ENCODE peak calls at places on chromosomes 1 and 21, in six cellular contexts. W is osteoblast, X is fibroblast of lung, R is breast epithelium, T is heart right ventricle, G is A549. K is an unnamed sample. For H3K9me3, the result is how much of the 10 kb centered on the place peaks cover.

GRCh38 chr1:158700552-158700951 is at the start of gene OR6K2:
- DNase-seq in W (peak), X (no peak), R (no peak), T (no peak), G (no peak), K (no peak)

GRCh38 chr1:235206533-235207201 is 45.6 kb upstream of the RBM34 start:
- DNase-seq in W (peak), X (no peak), R (no peak), T (no peak), G (no peak), K (no peak)

GRCh38 chr1:110310300-110310699 is 28.9 kb upstream of the RBM15 start:
- DNase-seq in W (no peak), X (no peak), R (no peak), T (peak), G (no peak), K (peak)

GRCh38 chr1:229762891-229763290 is 136.8 kb downstream of the URB2 start:
- DNase-seq in W (no peak), X (no peak), R (no peak), T (no peak), G (no peak), K (no peak)

GRCh38 chr1:236854602-236854978 is 59.5 kb downstream of the MTR start:
- DNase-seq in W (no peak), X (no peak), R (no peak), T (no peak), G (no peak), K (no peak)

GRCh38 chr1:178283409-178283808 is 189.5 kb downstream of the RASAL2 start:
- DNase-seq in W (no peak), X (peak), R (no peak), T (no peak), G (no peak), K (no peak)

GRCh38 chr1:34101151-34101550 is 63.9 kb downstream of the CSMD2 start:
- DNase-seq in W (no peak), X (no peak), R (no peak), T (no peak), G (no peak), K (no peak)

GRCh38 chr1:213070399-213070798 is 19.4 kb downstream of the RPS6KC1 start:
- DNase-seq in W (no peak), X (peak), R (no peak), T (peak), G (peak), K (no peak)

GRCh38 chr1:232988572-232989040 is 38.2 kb downstream of the NTPCR start:
- DNase-seq in W (peak), X (peak), R (no peak), T (no peak), G (no peak), K (no peak)

GRCh38 chr1:226660410-226661182 is 78.5 kb downstream of the ITPKB start:
- DNase-seq in W (no peak), X (no peak), R (no peak), T (peak), G (no peak), K (no peak)

GRCh38 chr1:26994020-26994745 is 691 bp downstream of the TRNP1 start:
- DNase-seq in W (peak), X (no peak), R (no peak), T (no peak), G (no peak), K (no peak)

GRCh38 chr1:117268926-117269378 is 58.2 kb upstream of the VTCN1 start:
- DNase-seq in W (no peak), X (no peak), R (peak), T (no peak), G (no peak), K (no peak)

GRCh38 chr1:29503441-29503840 is 267.1 kb downstream of the PTPRU start:
- DNase-seq in W (no peak), X (no peak), R (no peak), T (no peak), G (no peak), K (peak)

GRCh38 chr1:25484096-25484495 is 53.4 kb downstream of the MACO1 start:
- DNase-seq in W (no peak), X (no peak), R (no peak), T (peak), G (no peak), K (no peak)

GRCh38 chr21:18235545-18235944 is 9.1 kb upstream of the CHODL start:
- DNase-seq in W (no peak), X (no peak), R (no peak), T (no peak), G (no peak), K (no peak)

GRCh38 chr1:219066631-219067349 is 106.9 kb upstream of the LYPLAL1 start:
- DNase-seq in W (peak), X (peak), R (no peak), T (peak), G (peak), K (no peak)

GRCh38 chr1:41417746-41418145 is 56.5 kb downstream of the FOXO6 start:
- DNase-seq in W (peak), X (no peak), R (no peak), T (no peak), G (no peak), K (no peak)

GRCh38 chr1:63877816-63878215 is 104.0 kb downstream of the ROR1 start:
- DNase-seq in W (no peak), X (peak), R (no peak), T (no peak), G (no peak), K (no peak)

GRCh38 chr1:8398677-8399076 is 80.8 kb downstream of the SLC45A1 start:
- DNase-seq in W (no peak), X (no peak), R (no peak), T (no peak), G (no peak), K (no peak)

GRCh38 chr21:34524671-34525601 is 12.9 kb upstream of the KCNE1 start:
- DNase-seq in W (peak), X (peak), R (no peak), T (no peak), G (no peak), K (no peak)

GRCh38 chr1:11376981-11377583 is 101.9 kb upstream of the DISP3 start:
- DNase-seq in W (peak), X (no peak), R (no peak), T (no peak), G (no peak), K (no peak)

GRCh38 chr21:33844890-33845205 is 70.8 kb downstream of the ATP5PO start:
- DNase-seq in W (no peak), X (no peak), R (no peak), T (no peak), G (no peak), K (no peak)

GRCh38 chr1:233613252-233614172 is at the start of gene KCNK1:
- DNase-seq in W (peak), X (peak), R (peak), T (peak), G (peak), K (no peak)

GRCh38 chr1:170685166-170685565 is 21.2 kb downstream of the PRRX1 start:
- DNase-seq in W (no peak), X (peak), R (no peak), T (no peak), G (no peak), K (no peak)

GRCh38 chr1:53197301-53198205 is 929 bp downstream of the CPT2 start:
- DNase-seq in W (peak), X (no peak), R (no peak), T (no peak), G (no peak), K (peak)

DNA sequence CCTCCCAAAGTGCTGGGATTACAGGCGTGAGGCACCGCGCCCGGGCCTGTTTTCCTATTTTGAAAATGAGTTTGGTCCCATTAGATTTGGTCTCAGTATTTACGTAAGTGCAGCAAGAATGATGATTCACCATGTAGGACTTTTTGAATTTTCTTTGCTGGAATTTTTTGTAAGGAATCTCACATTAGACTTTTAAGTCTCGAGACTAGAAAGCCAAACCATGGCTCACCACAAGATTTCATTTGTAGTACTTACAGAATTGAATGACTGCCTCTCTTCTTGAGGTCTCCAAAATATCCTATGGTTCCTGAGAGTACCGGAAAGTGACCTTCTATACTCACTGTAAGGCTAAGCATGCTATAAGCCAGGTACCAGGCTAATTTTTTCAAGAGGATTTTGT is 325 bp downstream of the OR14A2 start:
- DNase-seq in W (no peak), X (no peak), R (no peak), T (no peak), G (no peak), K (no peak)
- H3K4me3 ChIP-seq in W (no peak), X (no peak), R (no peak), T (no peak), G (no peak), K (no peak)

DNA sequence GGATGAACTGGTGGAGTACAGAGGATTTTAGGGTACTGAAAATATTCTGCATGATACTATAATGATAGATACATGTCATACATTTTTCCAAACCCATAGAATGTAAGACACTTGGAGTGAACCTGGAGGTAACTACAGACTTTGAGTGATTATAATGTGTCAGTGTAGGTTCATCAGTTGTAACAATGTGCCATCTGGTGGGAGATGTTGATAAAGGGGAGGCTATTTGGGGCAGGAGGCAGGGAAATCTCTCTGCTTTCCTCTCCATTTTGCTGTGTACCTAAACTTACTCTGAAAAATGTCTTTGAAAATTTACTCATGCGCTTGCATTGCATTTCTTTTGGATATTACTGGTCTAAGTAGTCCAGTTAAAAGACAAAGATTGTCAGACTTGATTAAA is 35.2 kb downstream of the PTBP2 start:
- DNase-seq in W (no peak), X (no peak), R (no peak), T (no peak), G (no peak), K (no peak)
- H3K9me3 ChIP-seq in W (under half), X (under half), R (under half), T (under half), G (under half), K (under half)

GRCh38 chr1:223031690-223032601 is 111.1 kb downstream of the TLR5 start:
- DNase-seq in W (no peak), X (peak), R (no peak), T (peak), G (peak), K (peak)
- H3K4me3 ChIP-seq in W (no peak), X (no peak), R (no peak), T (no peak), G (no peak), K (no peak)

DNA sequence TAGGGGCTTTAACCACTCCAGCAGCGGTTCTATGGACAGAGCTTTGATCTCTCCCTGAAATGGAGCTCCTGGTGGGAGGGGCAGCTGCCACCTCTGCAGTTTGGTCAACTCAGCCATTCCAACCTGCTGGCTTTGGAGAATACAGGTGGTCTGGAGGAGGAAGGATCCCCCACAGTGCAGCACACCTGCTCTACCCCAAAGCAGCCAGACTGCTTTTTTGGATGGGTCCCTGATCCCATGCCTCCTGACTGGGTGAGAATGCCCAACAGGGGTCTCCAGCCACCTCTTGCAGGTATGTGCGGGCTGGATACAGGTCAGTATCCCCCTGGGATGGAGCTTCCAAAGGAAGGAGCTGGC is 53.9 kb downstream of the TPTE start:
- DNase-seq in W (no peak), X (no peak), R (no peak), T (no peak), G (no peak), K (no peak)
- H3K9me3 ChIP-seq in W (under half), X (under half), R (half or more), T (under half), G (under half), K (under half)

DNA sequence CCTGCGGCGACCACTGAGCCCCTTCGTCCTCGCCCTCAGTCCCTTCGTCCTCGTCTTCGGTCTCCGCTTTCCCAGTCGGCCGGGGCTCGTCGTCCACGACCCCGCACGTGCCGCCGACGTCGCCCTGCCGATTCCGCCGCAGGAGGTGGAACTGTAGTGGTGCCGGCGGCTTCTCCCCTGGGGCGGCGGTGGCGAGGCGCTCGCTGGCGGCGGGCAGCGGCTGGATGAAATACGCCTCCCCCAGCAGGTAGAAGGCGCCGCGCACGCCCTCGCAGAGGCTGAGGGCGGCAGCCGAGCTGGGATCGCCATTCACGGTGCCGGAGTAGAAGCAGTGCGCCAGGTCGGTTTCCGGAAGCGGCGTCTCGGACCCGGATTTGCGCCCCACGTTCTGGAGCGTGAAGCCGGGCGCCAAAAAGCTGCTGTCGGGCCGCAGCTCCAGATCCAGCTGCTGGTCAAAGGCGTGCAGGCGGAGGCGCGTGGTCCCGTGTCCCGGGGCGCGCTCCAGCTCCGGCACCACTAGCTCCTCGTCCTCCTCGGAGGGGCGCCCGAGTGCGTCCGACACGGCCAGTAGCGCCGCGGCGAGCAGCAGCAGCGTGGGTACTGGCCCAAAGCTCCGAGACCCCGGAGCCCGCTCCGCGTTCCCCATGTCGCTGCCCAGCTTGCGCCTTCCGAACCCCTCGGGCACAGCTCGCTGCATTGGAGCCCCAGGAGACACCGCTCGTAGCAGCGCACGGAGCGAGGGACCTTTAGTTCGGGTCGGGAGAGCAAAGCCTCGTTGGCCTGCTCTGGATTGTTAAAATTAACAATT is 747 bp downstream of the ADAMTS1 start:
- DNase-seq in W (peak), X (peak), R (no peak), T (peak), G (peak), K (peak)
- H3K4me3 ChIP-seq in W (peak), X (peak), R (peak), T (peak), G (peak), K (peak)

DNA sequence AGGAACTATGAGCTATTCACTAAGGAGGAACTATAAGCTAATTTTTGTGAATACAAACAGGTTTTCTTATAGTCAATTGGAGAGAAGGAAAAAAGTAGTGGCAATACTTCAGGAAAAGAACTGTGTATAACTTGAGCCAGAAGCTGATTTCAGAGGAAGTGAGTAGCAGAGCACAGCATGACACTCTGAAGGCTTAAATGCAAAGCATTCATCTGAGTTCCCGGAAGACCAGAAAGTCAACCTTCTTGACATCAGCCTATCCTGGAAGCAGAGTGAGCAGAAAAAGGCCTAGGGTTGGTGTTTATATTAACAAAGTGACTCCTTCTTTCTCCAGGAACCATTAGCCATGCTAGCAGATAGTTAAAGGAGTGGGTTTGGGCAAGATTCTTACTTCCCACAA is 545.2 kb downstream of the MRPL39 start:
- DNase-seq in W (no peak), X (no peak), R (no peak), T (no peak), G (no peak), K (no peak)
- H3K9me3 ChIP-seq in W (under half), X (under half), R (under half), T (under half), G (under half), K (under half)

DNA sequence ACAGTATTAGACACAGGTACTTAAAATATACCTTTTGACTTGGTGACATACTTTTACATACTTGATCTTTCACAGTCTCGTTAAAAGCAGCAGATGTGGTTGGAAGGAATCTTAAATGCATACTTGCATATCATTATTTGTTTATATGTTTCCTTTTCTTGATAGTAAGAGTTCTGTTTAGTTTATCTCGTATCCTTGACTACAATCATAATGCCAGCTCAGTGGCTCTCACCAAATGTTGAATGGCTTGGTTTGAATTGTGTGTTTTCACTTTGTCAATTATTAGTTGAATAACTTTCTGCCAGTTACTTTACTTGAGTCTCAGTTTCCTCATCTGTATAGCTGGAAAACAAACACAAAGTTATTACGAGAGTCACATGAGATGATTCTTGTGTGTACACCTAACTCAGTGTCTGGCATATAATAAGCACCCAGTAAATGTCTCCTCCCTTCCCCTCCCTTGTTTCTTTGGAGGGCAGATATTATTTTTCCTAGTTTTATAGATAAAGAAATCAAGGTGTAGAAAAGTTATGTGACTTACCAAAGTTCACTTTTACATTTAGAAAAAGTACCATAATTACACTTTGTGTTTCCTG is 131.6 kb upstream of the IVNS1ABP start:
- DNase-seq in W (no peak), X (no peak), R (no peak), T (no peak), G (no peak), K (no peak)
- H3K4me3 ChIP-seq in W (no peak), X (no peak), R (no peak), T (no peak), G (no peak), K (no peak)

GRCh38 chr1:18062180-18062579 is 45.4 kb upstream of the IGSF21 start:
- DNase-seq in W (no peak), X (no peak), R (no peak), T (no peak), G (no peak), K (no peak)

GRCh38 chr1:18060331-18060730 is 47.3 kb upstream of the IGSF21 start:
- DNase-seq in W (no peak), X (no peak), R (no peak), T (no peak), G (no peak), K (no peak)

GRCh38 chr1:18069903-18070302 is 37.7 kb upstream of the IGSF21 start:
- DNase-seq in W (no peak), X (no peak), R (no peak), T (no peak), G (no peak), K (no peak)

GRCh38 chr1:18066576-18066975 is 41.0 kb upstream of the IGSF21 start:
- DNase-seq in W (no peak), X (no peak), R (no peak), T (no peak), G (no peak), K (no peak)

GRCh38 chr1:18064564-18064963 is 43.0 kb upstream of the IGSF21 start:
- DNase-seq in W (no peak), X (no peak), R (no peak), T (no peak), G (no peak), K (no peak)
- H3K9me3 ChIP-seq in W (under half), X (under half), R (under half), T (under half), G (under half), K (under half)

GRCh38 chr1:150006881-150007401 is 3.6 kb downstream of the OTUD7B start:
- DNase-seq in W (peak), X (peak), R (no peak), T (no peak), G (no peak), K (no peak)

GRCh38 chr1:150012611-150013010 is 2.1 kb upstream of the OTUD7B start:
- DNase-seq in W (no peak), X (peak), R (no peak), T (no peak), G (no peak), K (no peak)

GRCh38 chr1:150009604-150010387 is 730 bp downstream of the OTUD7B start:
- DNase-seq in W (peak), X (peak), R (peak), T (peak), G (peak), K (no peak)

GRCh38 chr1:150008699-150009098 is 1.8 kb downstream of the OTUD7B start:
- DNase-seq in W (no peak), X (no peak), R (no peak), T (no peak), G (no peak), K (no peak)

GRCh38 chr1:150010388-150011115 is at the start of gene OTUD7B:
- DNase-seq in W (peak), X (peak), R (peak), T (peak), G (peak), K (peak)
- H3K4me3 ChIP-seq in W (peak), X (peak), R (peak), T (peak), G (peak), K (peak)

GRCh38 chr1:248593226-248593625 is 4.3 kb downstream of the OR2T10 start:
- DNase-seq in W (peak), X (no peak), R (no peak), T (no peak), G (no peak), K (no peak)
- H3K9me3 ChIP-seq in W (under half), X (under half), R (under half), T (under half), G (under half), K (under half)

K was measured in suprapubic skin.